ENCODE peak calls at places on chromosomes 1 and 21, in nine cellular contexts. D is fibroblast of lung, P is gastrocnemius medialis, B is mesendoderm, T is right lobe of liver, N is testis, M is aorta, F is cardiac muscle cell, E is brain microvascular endothelial cell. G is an unnamed sample. For H3K36me3, the result is how much of the 10 kb centered on the place peaks cover.

GRCh38 chr1:205456868-205457724 is 1.3 kb upstream of the BLACAT1 start:
- DNase-seq in N (no peak), E (no peak), F (no peak), D (no peak), M (no peak), T (no peak), B (peak), P (no peak), G (no peak)

GRCh38 chr1:81937791-81938450 is 137.2 kb downstream of the ADGRL2 start:
- DNase-seq in E (no peak), M (no peak), T (no peak), B (no peak), F (peak), N (no peak), P (no peak), D (no peak), G (no peak)

GRCh38 chr21:33685613-33686197 is 43.4 kb downstream of the ITSN1 start:
- DNase-seq in F (peak), N (no peak), B (peak), T (no peak), D (peak), P (no peak), E (peak), M (no peak), G (no peak)

GRCh38 chr1:220363196-220363831 is 91.1 kb upstream of the RAB3GAP2 start:
- DNase-seq in T (no peak), N (no peak), M (no peak), F (no peak), P (no peak), D (peak), E (no peak), B (peak), G (no peak)

GRCh38 chr1:38589036-38589435 is 270.5 kb downstream of the RRAGC start:
- DNase-seq in N (no peak), B (no peak), D (peak), E (no peak), P (no peak), M (no peak), F (peak), T (no peak), G (no peak)

GRCh38 chr1:119448112-119448511 is 33.2 kb downstream of the HSD3B2 start:
- DNase-seq in F (no peak), E (no peak), P (no peak), N (no peak), D (no peak), B (peak), T (peak), M (no peak), G (no peak)

GRCh38 chr1:59432531-59433439 is 135.9 kb downstream of the FGGY start:
- DNase-seq in B (no peak), N (no peak), F (no peak), M (no peak), T (no peak), D (no peak), P (no peak), E (no peak), G (no peak)

GRCh38 chr21:41852151-41852928 is 26.8 kb downstream of the PRDM15 start:
- DNase-seq in M (no peak), F (no peak), P (no peak), D (no peak), E (no peak), N (no peak), B (no peak), T (no peak), G (peak)

GRCh38 chr21:45406801-45407628 is 2.0 kb downstream of the COL18A1 start:
- DNase-seq in F (no peak), P (no peak), M (peak), D (no peak), B (peak), T (peak), N (no peak), E (no peak), G (no peak)

GRCh38 chr1:117967472-117967871 is 37.9 kb downstream of the WDR3 start:
- DNase-seq in N (no peak), E (peak), B (peak), P (peak), M (no peak), T (no peak), D (peak), F (peak), G (no peak)

GRCh38 chr1:23393706-23394105 is 24.1 kb upstream of the ZNF436 start:
- DNase-seq in T (peak), P (no peak), E (peak), B (no peak), M (peak), F (peak), N (peak), D (peak), G (no peak)

GRCh38 chr21:45930792-45931191 is 50.8 kb upstream of the COL6A1 start:
- DNase-seq in N (no peak), E (no peak), B (no peak), T (no peak), P (no peak), F (no peak), D (no peak), M (no peak), G (no peak)

GRCh38 chr1:27124405-27124804 is 30.5 kb downstream of the SLC9A1 start:
- DNase-seq in N (no peak), D (no peak), M (no peak), E (no peak), B (no peak), P (no peak), T (no peak), F (no peak), G (no peak)

GRCh38 chr21:40841524-40842196 is 5.3 kb downstream of the DSCAM start:
- DNase-seq in T (peak), F (no peak), E (no peak), P (peak), M (no peak), N (peak), D (peak), B (peak), G (peak)

GRCh38 chr1:22678522-22678896 is 25.5 kb downstream of the C1QB start:
- DNase-seq in M (no peak), E (no peak), P (no peak), T (no peak), B (no peak), D (no peak), F (no peak), N (no peak), G (no peak)

GRCh38 chr1:74485622-74486021 is 26.8 kb downstream of the LRRC53 start:
- DNase-seq in E (no peak), M (no peak), D (no peak), T (no peak), F (no peak), B (no peak), P (no peak), N (no peak), G (no peak)

GRCh38 chr1:160103658-160104519 is 5.5 kb upstream of the IGSF8 start:
- DNase-seq in P (no peak), M (no peak), T (no peak), B (no peak), D (no peak), N (no peak), F (no peak), E (no peak), G (no peak)

GRCh38 chr1:1354271-1355247 is 3.8 kb downstream of the MXRA8 start:
- DNase-seq in B (no peak), P (peak), D (no peak), E (no peak), M (no peak), N (no peak), T (peak), F (no peak), G (no peak)

GRCh38 chr21:41692216-41692615 is 74.6 kb downstream of the RIPK4 start:
- DNase-seq in P (no peak), M (peak), D (no peak), F (no peak), T (no peak), E (no peak), N (no peak), B (no peak), G (no peak)

GRCh38 chr1:160588468-160588867 is 9.2 kb upstream of the CD84 start:
- DNase-seq in T (no peak), B (no peak), N (no peak), P (no peak), E (no peak), D (no peak), F (no peak), M (no peak), G (no peak)

GRCh38 chr1:1170215-1170890 is 3.3 kb upstream of the TTLL10 start:
- DNase-seq in P (no peak), B (no peak), F (no peak), N (no peak), M (peak), T (no peak), D (no peak), E (no peak), G (no peak)

GRCh38 chr1:185069202-185069601 is 23.8 kb downstream of the RNF2 start:
- DNase-seq in D (peak), M (no peak), P (no peak), N (no peak), B (no peak), E (peak), F (peak), T (no peak), G (no peak)

GRCh38 chr1:229952670-229953520 is 114.1 kb upstream of the GALNT2 start:
- DNase-seq in T (no peak), D (peak), E (no peak), N (no peak), F (peak), M (no peak), P (no peak), B (no peak), G (no peak)

GRCh38 chr1:214289574-214290272 is 8.8 kb downstream of the SMYD2 start:
- DNase-seq in N (no peak), F (no peak), P (no peak), D (no peak), E (no peak), B (peak), M (no peak), T (no peak), G (no peak)

GRCh38 chr1:33960496-33960895 is 96.6 kb downstream of the HMGB4 start:
- DNase-seq in E (no peak), D (no peak), M (no peak), T (no peak), F (no peak), B (no peak), P (no peak), N (no peak), G (no peak)

GRCh38 chr1:84008631-84009030 is 9.7 kb upstream of the TTLL7 start:
- DNase-seq in B (no peak), F (no peak), T (no peak), P (no peak), M (no peak), D (no peak), E (no peak), N (no peak), G (no peak)

DNA sequence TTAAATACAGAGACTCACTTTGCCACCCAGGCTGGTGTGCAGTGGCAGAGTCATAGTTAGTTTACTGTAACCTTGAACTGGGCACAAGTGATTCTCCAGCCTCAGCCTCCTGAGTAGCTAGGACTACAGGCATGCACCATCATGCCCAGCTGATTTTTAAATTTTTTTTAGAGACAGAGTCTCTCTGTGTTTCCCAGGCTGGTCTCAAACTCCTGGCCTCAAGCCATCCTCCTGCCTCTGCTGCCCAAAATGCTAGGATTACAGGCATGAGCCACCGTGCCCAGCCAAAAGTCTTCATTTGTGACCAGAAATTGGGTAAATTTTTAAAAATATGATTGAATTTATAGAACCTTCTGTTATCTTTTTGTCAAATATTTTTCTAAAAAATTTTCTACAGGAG is 17.9 kb upstream of the TARS2 start:
- DNase-seq in M (no peak), E (no peak), F (no peak), B (no peak), D (no peak), N (no peak), T (no peak), P (no peak), G (no peak)
- H3K36me3 ChIP-seq in M (under half), E (under half), F (under half), B (under half), D (under half), N (under half), T (under half), P (under half), G (half or more)

GRCh38 chr1:232404981-232405380 is 225.0 kb downstream of the SIPA1L2 start:
- DNase-seq in F (no peak), N (no peak), E (no peak), D (no peak), M (no peak), B (no peak), P (no peak), T (no peak), G (no peak)

GRCh38 chr1:232409584-232409983 is 220.3 kb downstream of the SIPA1L2 start:
- DNase-seq in M (no peak), B (no peak), P (no peak), N (no peak), E (no peak), T (no peak), D (no peak), F (no peak), G (no peak)

GRCh38 chr1:232403017-232403714 is 226.8 kb downstream of the SIPA1L2 start:
- DNase-seq in T (no peak), N (no peak), E (no peak), M (no peak), D (no peak), P (no peak), F (no peak), B (no peak), G (no peak)

GRCh38 chr1:232407120-232407519 is 222.8 kb downstream of the SIPA1L2 start:
- DNase-seq in N (no peak), F (no peak), E (no peak), M (no peak), P (no peak), T (no peak), B (no peak), D (no peak), G (no peak)

GRCh38 chr1:232404227-232404626 is 225.7 kb downstream of the SIPA1L2 start:
- DNase-seq in F (no peak), P (no peak), N (no peak), D (no peak), B (no peak), E (no peak), M (no peak), T (no peak), G (no peak)
- H3K27ac ChIP-seq in F (no peak), P (no peak), N (no peak), D (no peak), B (no peak), E (no peak), M (no peak), T (no peak), G (no peak)

GRCh38 chr21:32322676-32323075 is 24.0 kb downstream of the MRAP start:
- DNase-seq in T (no peak), P (no peak), E (no peak), F (no peak), N (no peak), D (no peak), B (no peak), M (no peak), G (no peak)

GRCh38 chr21:32320059-32320458 is 21.4 kb downstream of the MRAP start:
- DNase-seq in F (no peak), N (no peak), M (no peak), E (no peak), P (no peak), D (no peak), T (no peak), B (no peak), G (no peak)

GRCh38 chr21:32320726-32321125 is 22.1 kb downstream of the MRAP start:
- DNase-seq in T (no peak), B (no peak), F (no peak), M (no peak), D (no peak), P (no peak), E (no peak), N (no peak), G (no peak)

GRCh38 chr21:32321480-32321879 is 22.8 kb downstream of the MRAP start:
- DNase-seq in F (no peak), M (no peak), D (no peak), T (no peak), P (no peak), B (no peak), E (no peak), N (no peak), G (no peak)

DNA sequence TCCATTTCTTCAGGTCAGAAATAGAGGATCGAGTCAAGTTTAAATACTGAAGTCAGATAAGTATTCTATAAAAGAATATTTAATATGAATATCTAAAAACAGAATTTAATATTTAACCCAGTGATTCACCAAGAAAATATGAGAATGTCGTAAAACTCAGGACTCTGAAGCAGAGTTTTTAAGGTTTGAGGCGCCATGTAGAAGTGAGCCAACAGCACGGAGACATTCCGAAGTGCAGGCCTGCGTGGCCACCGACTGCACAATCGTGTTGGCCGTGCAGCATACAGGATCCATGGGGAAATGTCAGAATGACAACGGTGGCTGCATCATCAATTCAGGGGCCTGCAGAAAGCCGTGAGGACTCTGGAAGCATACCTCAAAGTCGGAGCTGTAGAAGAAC is 23.4 kb downstream of the MRAP start:
- DNase-seq in F (no peak), M (no peak), D (no peak), B (no peak), E (no peak), T (no peak), N (no peak), P (no peak), G (no peak)
- H3K36me3 ChIP-seq in F (half or more), M (under half), D (under half), B (under half), E (half or more), T (under half), N (under half), P (half or more), G (half or more)

DNA sequence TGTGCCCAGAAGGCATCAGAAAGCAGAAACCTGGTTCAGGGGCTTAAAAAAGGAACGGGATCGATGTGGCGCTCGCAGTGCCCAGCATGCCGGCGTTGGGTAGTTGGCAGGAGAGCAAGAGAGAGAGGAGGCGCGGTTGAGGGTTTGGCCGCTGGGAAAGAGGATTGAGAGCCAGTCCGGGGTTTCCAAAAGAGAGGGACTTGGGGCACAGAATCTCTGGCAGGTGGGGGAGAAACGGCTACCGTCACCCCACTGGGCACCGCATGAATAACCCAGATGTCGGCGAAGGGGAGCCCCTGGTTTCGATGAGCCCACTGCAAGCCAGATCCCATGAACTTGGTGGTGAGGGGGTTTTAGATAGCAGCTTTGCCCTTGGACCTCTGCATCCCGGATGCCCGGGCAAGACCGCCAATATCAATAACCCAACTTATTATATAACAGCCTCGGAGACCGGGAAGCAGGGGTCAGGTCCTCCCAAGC is 60.4 kb upstream of the ACOT11 start:
- DNase-seq in T (peak), F (no peak), E (no peak), P (peak), N (peak), B (no peak), D (no peak), M (no peak), G (no peak)
- H3K27ac ChIP-seq in T (peak), F (peak), E (no peak), P (peak), N (peak), B (peak), D (peak), M (peak), G (peak)

GRCh38 chr1:153643825-153644224 is 10.0 kb downstream of the CHTOP start:
- DNase-seq in F (no peak), E (no peak), N (no peak), D (no peak), M (no peak), T (no peak), B (no peak), P (no peak), G (no peak)
- H3K36me3 ChIP-seq in F (half or more), E (half or more), N (under half), D (under half), M (under half), T (under half), B (under half), P (half or more), G (half or more)

GRCh38 chr1:200899015-200899386 is 4.3 kb downstream of the INAVA start:
- DNase-seq in M (no peak), N (no peak), T (no peak), F (no peak), B (no peak), D (no peak), P (no peak), E (no peak), G (no peak)

GRCh38 chr1:200895448-200895799 is 724 bp downstream of the INAVA start:
- DNase-seq in M (no peak), D (no peak), N (no peak), B (no peak), E (no peak), T (no peak), P (no peak), F (no peak), G (no peak)

GRCh38 chr1:200896571-200897187 is 2.0 kb downstream of the INAVA start:
- DNase-seq in E (no peak), B (peak), P (no peak), T (peak), F (peak), M (no peak), D (peak), N (no peak), G (peak)

GRCh38 chr1:200895801-200896570 is 1.3 kb downstream of the INAVA start:
- DNase-seq in T (no peak), E (no peak), N (no peak), P (no peak), B (no peak), F (no peak), D (no peak), M (no peak), G (no peak)

GRCh38 chr1:200897188-200897710 is 2.5 kb downstream of the INAVA start:
- DNase-seq in F (no peak), D (no peak), P (no peak), T (no peak), B (no peak), M (no peak), E (no peak), N (no peak), G (no peak)
- H3K27ac ChIP-seq in F (no peak), D (no peak), P (no peak), T (no peak), B (no peak), M (no peak), E (no peak), N (no peak), G (no peak)

GRCh38 chr1:67126111-67126746 is 8.5 kb downstream of the C1orf141 start:
- DNase-seq in F (peak), P (no peak), N (no peak), D (peak), B (peak), T (no peak), M (no peak), E (peak), G (no peak)
- H3K36me3 ChIP-seq in F (under half), P (under half), N (under half), D (under half), B (under half), T (under half), M (under half), E (under half), G (under half)